ENCODE peak calls at places on chromosomes 7 and 10, in seven cellular contexts. One of them, this sample, is unnamed.

GRCh38 chr10:620417-620816 is 69.1 kb downstream of the DIP2C start:
- DNase-seq in cardiac fibroblast: no peak
- DNase-seq in left cardiac atrium: no peak
- DNase-seq in non-pigmented ciliary epithelial cell: no peak
- DNase-seq in stimulated activated naive CD8-positive, alpha-beta T cell treated with anti-CD3 and anti-CD28 coated beads, Interleukin-15, Interleukin-2, amounts not matched to agents 100 U/mL and 50 U/mL, for 24 hours: no peak
- DNase-seq in A673: no peak
- DNase-seq in CD4-positive, CD25-positive, alpha-beta regulatory T cell: no peak
- DNase-seq in this sample: no peak

GRCh38 chr7:1136841-1137516 is 23.0 kb downstream of the ZFAND2A start:
- DNase-seq in cardiac fibroblast: no peak
- DNase-seq in non-pigmented ciliary epithelial cell: no peak
- DNase-seq in left cardiac atrium: no peak
- DNase-seq in A673: peak
- DNase-seq in stimulated activated naive CD8-positive, alpha-beta T cell treated with anti-CD3 and anti-CD28 coated beads, Interleukin-15, Interleukin-2, amounts not matched to agents 100 U/mL and 50 U/mL, for 24 hours: no peak
- DNase-seq in CD4-positive, CD25-positive, alpha-beta regulatory T cell: no peak
- DNase-seq in this sample: no peak

GRCh38 chr7:116235380-116235779 is 25.0 kb downstream of the TES start:
- DNase-seq in cardiac fibroblast: no peak
- DNase-seq in CD4-positive, CD25-positive, alpha-beta regulatory T cell: no peak
- DNase-seq in left cardiac atrium: no peak
- DNase-seq in A673: no peak
- DNase-seq in stimulated activated naive CD8-positive, alpha-beta T cell treated with anti-CD3 and anti-CD28 coated beads, Interleukin-15, Interleukin-2, amounts not matched to agents 100 U/mL and 50 U/mL, for 24 hours: no peak
- DNase-seq in non-pigmented ciliary epithelial cell: no peak
- DNase-seq in this sample: no peak

GRCh38 chr10:35639021-35639521 is 3.0 kb downstream of the FZD8 start:
- DNase-seq in cardiac fibroblast: no peak
- DNase-seq in non-pigmented ciliary epithelial cell: no peak
- DNase-seq in stimulated activated naive CD8-positive, alpha-beta T cell treated with anti-CD3 and anti-CD28 coated beads, Interleukin-15, Interleukin-2, amounts not matched to agents 100 U/mL and 50 U/mL, for 24 hours: no peak
- DNase-seq in left cardiac atrium: no peak
- DNase-seq in CD4-positive, CD25-positive, alpha-beta regulatory T cell: no peak
- DNase-seq in A673: peak
- DNase-seq in this sample: no peak

GRCh38 chr7:135392701-135393100 is 117.2 kb downstream of the CNOT4 start:
- DNase-seq in non-pigmented ciliary epithelial cell: no peak
- DNase-seq in stimulated activated naive CD8-positive, alpha-beta T cell treated with anti-CD3 and anti-CD28 coated beads, Interleukin-15, Interleukin-2, amounts not matched to agents 100 U/mL and 50 U/mL, for 24 hours: no peak
- DNase-seq in cardiac fibroblast: no peak
- DNase-seq in left cardiac atrium: no peak
- DNase-seq in CD4-positive, CD25-positive, alpha-beta regulatory T cell: no peak
- DNase-seq in A673: no peak
- DNase-seq in this sample: no peak

GRCh38 chr10:71801357-71801756 is 28.0 kb upstream of the VSIR start:
- DNase-seq in left cardiac atrium: peak
- DNase-seq in stimulated activated naive CD8-positive, alpha-beta T cell treated with anti-CD3 and anti-CD28 coated beads, Interleukin-15, Interleukin-2, amounts not matched to agents 100 U/mL and 50 U/mL, for 24 hours: no peak
- DNase-seq in A673: no peak
- DNase-seq in CD4-positive, CD25-positive, alpha-beta regulatory T cell: no peak
- DNase-seq in non-pigmented ciliary epithelial cell: no peak
- DNase-seq in cardiac fibroblast: no peak
- DNase-seq in this sample: no peak

GRCh38 chr10:125161570-125162139 is 1.3 kb upstream of the CTBP2 start:
- DNase-seq in cardiac fibroblast: peak
- DNase-seq in stimulated activated naive CD8-positive, alpha-beta T cell treated with anti-CD3 and anti-CD28 coated beads, Interleukin-15, Interleukin-2, amounts not matched to agents 100 U/mL and 50 U/mL, for 24 hours: no peak
- DNase-seq in non-pigmented ciliary epithelial cell: no peak
- DNase-seq in A673: no peak
- DNase-seq in left cardiac atrium: no peak
- DNase-seq in CD4-positive, CD25-positive, alpha-beta regulatory T cell: no peak
- DNase-seq in this sample: peak

GRCh38 chr7:16847381-16847860 is 34.4 kb downstream of the AGR3 start:
- DNase-seq in non-pigmented ciliary epithelial cell: no peak
- DNase-seq in left cardiac atrium: no peak
- DNase-seq in A673: no peak
- DNase-seq in CD4-positive, CD25-positive, alpha-beta regulatory T cell: no peak
- DNase-seq in cardiac fibroblast: peak
- DNase-seq in stimulated activated naive CD8-positive, alpha-beta T cell treated with anti-CD3 and anti-CD28 coated beads, Interleukin-15, Interleukin-2, amounts not matched to agents 100 U/mL and 50 U/mL, for 24 hours: no peak
- DNase-seq in this sample: no peak

GRCh38 chr7:38781991-38782390 is 127.0 kb downstream of the VPS41 start:
- DNase-seq in cardiac fibroblast: no peak
- DNase-seq in A673: no peak
- DNase-seq in CD4-positive, CD25-positive, alpha-beta regulatory T cell: no peak
- DNase-seq in left cardiac atrium: no peak
- DNase-seq in stimulated activated naive CD8-positive, alpha-beta T cell treated with anti-CD3 and anti-CD28 coated beads, Interleukin-15, Interleukin-2, amounts not matched to agents 100 U/mL and 50 U/mL, for 24 hours: no peak
- DNase-seq in non-pigmented ciliary epithelial cell: no peak
- DNase-seq in this sample: no peak

GRCh38 chr10:60414877-60415585 is 25.4 kb upstream of the ANK3 start:
- DNase-seq in cardiac fibroblast: peak
- DNase-seq in left cardiac atrium: no peak
- DNase-seq in stimulated activated naive CD8-positive, alpha-beta T cell treated with anti-CD3 and anti-CD28 coated beads, Interleukin-15, Interleukin-2, amounts not matched to agents 100 U/mL and 50 U/mL, for 24 hours: no peak
- DNase-seq in CD4-positive, CD25-positive, alpha-beta regulatory T cell: no peak
- DNase-seq in A673: peak
- DNase-seq in non-pigmented ciliary epithelial cell: peak
- DNase-seq in this sample: no peak

GRCh38 chr10:131655101-131655849 is 245.5 kb upstream of the PPP2R2D start:
- DNase-seq in CD4-positive, CD25-positive, alpha-beta regulatory T cell: no peak
- DNase-seq in A673: no peak
- DNase-seq in non-pigmented ciliary epithelial cell: no peak
- DNase-seq in stimulated activated naive CD8-positive, alpha-beta T cell treated with anti-CD3 and anti-CD28 coated beads, Interleukin-15, Interleukin-2, amounts not matched to agents 100 U/mL and 50 U/mL, for 24 hours: no peak
- DNase-seq in cardiac fibroblast: no peak
- DNase-seq in left cardiac atrium: no peak
- DNase-seq in this sample: no peak

GRCh38 chr7:16428672-16429071 is 7.3 kb upstream of the CRPPA start:
- DNase-seq in cardiac fibroblast: peak
- DNase-seq in non-pigmented ciliary epithelial cell: peak
- DNase-seq in stimulated activated naive CD8-positive, alpha-beta T cell treated with anti-CD3 and anti-CD28 coated beads, Interleukin-15, Interleukin-2, amounts not matched to agents 100 U/mL and 50 U/mL, for 24 hours: no peak
- DNase-seq in left cardiac atrium: no peak
- DNase-seq in A673: no peak
- DNase-seq in CD4-positive, CD25-positive, alpha-beta regulatory T cell: no peak
- DNase-seq in this sample: no peak

GRCh38 chr7:119969054-119969453 is 303.9 kb upstream of the KCND2 start:
- DNase-seq in left cardiac atrium: no peak
- DNase-seq in CD4-positive, CD25-positive, alpha-beta regulatory T cell: no peak
- DNase-seq in non-pigmented ciliary epithelial cell: no peak
- DNase-seq in A673: no peak
- DNase-seq in cardiac fibroblast: peak
- DNase-seq in stimulated activated naive CD8-positive, alpha-beta T cell treated with anti-CD3 and anti-CD28 coated beads, Interleukin-15, Interleukin-2, amounts not matched to agents 100 U/mL and 50 U/mL, for 24 hours: no peak
- DNase-seq in this sample: no peak

This sample was measured in activated naive CD4-positive, alpha-beta T cell treated with anti-CD3 and anti-CD28 coated beads for 36 hours.